ENCODE peak calls at places on chromosome 10, in four cellular contexts. One of them, this sample, is unnamed.

GRCh38 chr10:71382757-71383156 is 14.0 kb upstream of the CDH23 start:
- DNase-seq in PC-3: no peak
- DNase-seq in stomach: no peak
- DNase-seq in WTC11: no peak
- DNase-seq in this sample: no peak

GRCh38 chr10:122499012-122499411 is 37.7 kb downstream of the HTRA1 start:
- DNase-seq in stomach: no peak
- DNase-seq in WTC11: no peak
- DNase-seq in PC-3: no peak
- DNase-seq in this sample: no peak

GRCh38 chr10:79113827-79114226 is 45.1 kb downstream of the ZMIZ1 start:
- DNase-seq in stomach: no peak
- DNase-seq in WTC11: no peak
- DNase-seq in PC-3: no peak
- DNase-seq in this sample: no peak

GRCh38 chr10:2543974-2544373 is 523.4 kb upstream of the PFKP start:
- DNase-seq in PC-3: no peak
- DNase-seq in stomach: no peak
- DNase-seq in WTC11: no peak
- DNase-seq in this sample: no peak

GRCh38 chr10:46536781-46537180 is 19.7 kb downstream of the GPRIN2 start:
- DNase-seq in PC-3: no peak
- DNase-seq in WTC11: peak; percentile 14
- DNase-seq in stomach: peak; percentile 24
- DNase-seq in this sample: no peak

GRCh38 chr10:18203526-18203925 is 63.3 kb downstream of the CACNB2 start:
- DNase-seq in stomach: no peak
- DNase-seq in PC-3: no peak
- DNase-seq in WTC11: no peak
- DNase-seq in this sample: no peak

GRCh38 chr10:99873846-99874245 is 91.4 kb downstream of the ABCC2 start:
- DNase-seq in PC-3: no peak
- DNase-seq in stomach: no peak
- DNase-seq in WTC11: no peak
- DNase-seq in this sample: no peak

GRCh38 chr10:6203331-6204062 is 765 bp downstream of the PFKFB3 start:
- DNase-seq in stomach: peak; percentile 67
- DNase-seq in WTC11: peak; percentile 72
- DNase-seq in PC-3: peak; percentile 31
- DNase-seq in this sample: peak; percentile 77

GRCh38 chr10:47253651-47254375 is 46.2 kb upstream of the GDF10 start:
- DNase-seq in WTC11: no peak
- DNase-seq in PC-3: no peak
- DNase-seq in stomach: no peak
- DNase-seq in this sample: no peak

GRCh38 chr10:14953452-14954000 is 370 bp downstream of the DCLRE1C start:
- DNase-seq in PC-3: peak; percentile 12
- DNase-seq in WTC11: no peak
- DNase-seq in stomach: peak; percentile 51
- DNase-seq in this sample: peak; percentile 37

GRCh38 chr10:60237977-60238376 is 151.7 kb downstream of the ANK3 start:
- DNase-seq in WTC11: no peak
- DNase-seq in PC-3: peak; percentile 81
- DNase-seq in stomach: no peak
- DNase-seq in this sample: no peak

GRCh38 chr10:107814865-107815487 is 650.5 kb upstream of the SORCS1 start:
- DNase-seq in PC-3: peak; percentile 78
- DNase-seq in WTC11: peak; percentile 67
- DNase-seq in stomach: peak; percentile 34
- DNase-seq in this sample: peak; percentile 68

GRCh38 chr10:100403734-100404133 is 56.7 kb downstream of the SCD start:
- DNase-seq in stomach: no peak
- DNase-seq in WTC11: no peak
- DNase-seq in PC-3: no peak
- DNase-seq in this sample: no peak

DNA sequence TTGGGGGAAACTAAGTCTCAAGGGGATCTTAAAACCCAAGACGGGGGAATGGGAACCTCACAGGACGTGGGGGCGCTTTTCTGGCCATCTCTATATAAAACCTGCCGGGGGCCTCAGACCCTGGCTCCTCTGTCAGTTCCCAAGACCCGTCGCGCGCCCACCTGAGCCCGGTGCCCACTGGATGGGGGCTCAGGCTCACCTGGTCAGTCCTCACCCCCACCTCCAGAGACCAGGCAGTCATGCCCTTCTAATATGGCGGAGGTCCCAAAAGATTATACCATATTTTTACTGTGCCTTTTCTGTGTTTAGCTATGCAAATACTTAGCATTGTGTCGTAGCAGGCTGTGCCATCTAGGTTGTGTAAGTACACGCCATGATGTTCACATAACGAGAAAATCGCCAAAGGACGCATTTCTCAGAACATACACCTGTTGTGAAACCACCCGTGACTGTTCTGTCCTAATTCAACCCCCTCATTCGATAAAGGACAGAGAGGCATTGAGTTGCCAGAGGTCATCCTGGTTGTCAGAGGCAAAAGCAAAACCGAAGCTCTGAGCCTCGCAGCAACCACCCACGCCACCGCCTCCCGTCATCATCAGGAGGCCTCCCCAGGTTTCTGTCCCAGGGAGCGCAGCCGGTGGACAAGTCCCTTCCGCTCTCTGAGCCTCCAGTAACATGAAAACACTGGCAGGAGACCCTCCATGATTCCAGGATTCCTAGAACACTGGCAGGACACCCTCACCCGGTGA is 28.9 kb downstream of the OAT start:
- DNase-seq in WTC11: no peak
- DNase-seq in PC-3: no peak
- DNase-seq in stomach: no peak
- DNase-seq in this sample: no peak
- TF ChIP-seq CTCF in WTC11: no peak
- TF ChIP-seq CTCF in PC-3: no peak
- TF ChIP-seq CTCF in stomach: no peak
- TF ChIP-seq CTCF in this sample: no peak

GRCh38 chr10:75540357-75541335 is 109.2 kb downstream of the LRMDA start:
- DNase-seq in stomach: no peak
- DNase-seq in WTC11: no peak
- DNase-seq in PC-3: peak; percentile 49
- DNase-seq in this sample: no peak
- TF ChIP-seq CTCF in stomach: no peak
- TF ChIP-seq CTCF in WTC11: no peak
- TF ChIP-seq CTCF in PC-3: peak; percentile 80
- TF ChIP-seq CTCF in this sample: no peak

DNA sequence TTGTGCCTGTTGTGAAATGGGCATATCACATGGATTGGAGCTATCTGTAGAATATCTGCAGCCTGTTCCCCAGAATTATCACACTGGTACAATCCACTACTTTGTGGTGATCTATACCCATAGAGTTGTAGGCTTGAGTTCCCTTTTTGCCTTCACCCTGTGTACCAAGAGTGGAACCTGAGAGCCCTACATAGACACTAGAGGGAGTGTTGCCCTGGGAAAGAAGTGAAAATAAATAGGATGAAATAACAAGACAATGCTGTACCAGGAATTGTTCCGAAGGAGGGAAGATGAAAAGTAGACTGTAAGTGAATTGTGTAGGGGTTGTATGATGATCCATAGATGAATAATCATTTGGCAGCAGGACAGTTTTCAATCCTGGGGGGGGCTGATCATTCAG is 9.0 kb downstream of the SORCS3 start:
- DNase-seq in WTC11: no peak
- DNase-seq in stomach: no peak
- DNase-seq in PC-3: no peak
- DNase-seq in this sample: no peak
- TF ChIP-seq CTCF in WTC11: no peak
- TF ChIP-seq CTCF in stomach: no peak
- TF ChIP-seq CTCF in PC-3: peak; percentile 39
- TF ChIP-seq CTCF in this sample: no peak

GRCh38 chr10:117174439-117175214 is 22.7 kb upstream of the KCNK18 start:
- DNase-seq in WTC11: peak; percentile 93
- DNase-seq in stomach: peak; percentile 81
- DNase-seq in PC-3: peak; percentile 92
- DNase-seq in this sample: peak; percentile 91
- TF ChIP-seq CTCF in WTC11: peak; percentile 81
- TF ChIP-seq CTCF in stomach: peak; percentile 70
- TF ChIP-seq CTCF in PC-3: peak; percentile 78
- TF ChIP-seq CTCF in this sample: peak; percentile 85

GRCh38 chr10:132001238-132001977 is 19.7 kb upstream of the BNIP3 start:
- DNase-seq in stomach: no peak
- DNase-seq in PC-3: peak; percentile 43
- DNase-seq in WTC11: peak; percentile 46
- DNase-seq in this sample: no peak
- TF ChIP-seq CTCF in stomach: no peak
- TF ChIP-seq CTCF in PC-3: peak; percentile 42
- TF ChIP-seq CTCF in WTC11: no peak
- TF ChIP-seq CTCF in this sample: no peak

GRCh38 chr10:29471483-29471859 is 163.3 kb downstream of the SVIL start:
- DNase-seq in stomach: no peak
- DNase-seq in PC-3: peak; percentile 87
- DNase-seq in WTC11: no peak
- DNase-seq in this sample: no peak

GRCh38 chr10:29470355-29470705 is 164.4 kb downstream of the SVIL start:
- DNase-seq in stomach: no peak
- DNase-seq in WTC11: peak; percentile 79
- DNase-seq in PC-3: no peak
- DNase-seq in this sample: peak; percentile 67

GRCh38 chr10:29470843-29471482 is 163.8 kb downstream of the SVIL start:
- DNase-seq in WTC11: no peak
- DNase-seq in PC-3: peak; percentile 16
- DNase-seq in stomach: no peak
- DNase-seq in this sample: no peak

GRCh38 chr10:29472268-29473086 is 162.3 kb downstream of the SVIL start:
- DNase-seq in stomach: no peak
- DNase-seq in WTC11: no peak
- DNase-seq in PC-3: no peak
- DNase-seq in this sample: no peak

GRCh38 chr10:29469481-29470354 is 165.1 kb downstream of the SVIL start:
- DNase-seq in PC-3: no peak
- DNase-seq in stomach: no peak
- DNase-seq in WTC11: no peak
- DNase-seq in this sample: no peak
- TF ChIP-seq CTCF in PC-3: no peak
- TF ChIP-seq CTCF in stomach: no peak
- TF ChIP-seq CTCF in WTC11: no peak
- TF ChIP-seq CTCF in this sample: no peak

This sample was measured in endothelial cell.